ENCODE peak calls at places on chromosomes 3 and 15, in eight cellular contexts. X is adrenal gland; H is GM19239; L is kidney; Z is HCT116; I is activated naive CD4-positive, alpha-beta T cell treated with anti-CD3 and anti-CD28 coated beads, Interleukin-2, amount 50 U/mL, for 16 hours; K is fibroblast of mammary gland; C is mesenteric fat pad. U is an unnamed sample.

GRCh38 chr3:117610156-117610555 is 900.6 kb downstream of the TUSC7 start:
- DNase-seq in H (no peak), I (no peak), X (peak), C (no peak), Z (no peak), K (no peak), L (peak), U (no peak)

GRCh38 chr3:14486460-14486859 is 53.7 kb downstream of the GRIP2 start:
- DNase-seq in Z (no peak), L (peak), X (no peak), I (no peak), C (no peak), H (no peak), K (no peak), U (no peak)

GRCh38 chr3:105228696-105229095 is 138.0 kb upstream of the ALCAM start:
- DNase-seq in Z (no peak), K (peak), C (no peak), H (no peak), I (no peak), X (no peak), L (no peak), U (no peak)

GRCh38 chr3:9914559-9915251 is 2.2 kb upstream of the IL17RC start:
- DNase-seq in K (no peak), I (no peak), C (no peak), X (no peak), Z (no peak), L (no peak), H (no peak), U (no peak)

GRCh38 chr3:42095540-42095939 is 4.4 kb downstream of the TRAK1 start:
- DNase-seq in I (no peak), H (no peak), X (no peak), K (no peak), Z (no peak), L (no peak), C (no peak), U (no peak)

GRCh38 chr3:100316656-100317069 is 17.9 kb upstream of the NIT2 start:
- DNase-seq in Z (peak), C (no peak), H (no peak), I (no peak), K (peak), L (no peak), X (peak), U (peak)

GRCh38 chr3:62525276-62525675 is 151.9 kb upstream of the FEZF2 start:
- DNase-seq in X (no peak), L (no peak), Z (no peak), H (no peak), K (peak), C (no peak), I (no peak), U (no peak)

GRCh38 chr15:68403161-68403941 is 28.6 kb downstream of the ITGA11 start:
- DNase-seq in L (peak), I (no peak), H (no peak), C (peak), K (no peak), X (no peak), Z (no peak), U (no peak)

GRCh38 chr3:55297706-55298105 is 189.4 kb downstream of the WNT5A start:
- DNase-seq in X (no peak), H (no peak), K (no peak), L (no peak), I (no peak), C (no peak), Z (no peak), U (no peak)

GRCh38 chr3:5160926-5161858 is 26.3 kb upstream of the EDEM1 start:
- DNase-seq in I (peak), Z (peak), C (no peak), L (no peak), X (no peak), H (no peak), K (no peak), U (no peak)

GRCh38 chr3:171248426-171249115 is 211.6 kb downstream of the TNIK start:
- DNase-seq in Z (no peak), X (no peak), L (no peak), C (no peak), K (no peak), I (peak), H (no peak), U (no peak)

GRCh38 chr15:63497642-63498100 is 6.7 kb upstream of the USP3 start:
- DNase-seq in Z (no peak), I (peak), C (no peak), H (no peak), X (peak), K (no peak), L (no peak), U (no peak)

GRCh38 chr3:13612829-13613228 is 63.9 kb downstream of the FBLN2 start:
- DNase-seq in I (no peak), H (no peak), C (no peak), Z (no peak), X (peak), L (no peak), K (peak), U (peak)

GRCh38 chr3:167662919-167663400 is 9.2 kb upstream of the WDR49 start:
- DNase-seq in I (no peak), H (no peak), X (no peak), C (no peak), K (no peak), Z (no peak), L (no peak), U (no peak)

GRCh38 chr3:183099026-183099837 is at the start of gene MCCC1:
- DNase-seq in H (peak), L (peak), X (peak), K (peak), C (peak), Z (peak), I (peak), U (peak)

GRCh38 chr3:65473746-65474145 is 565.0 kb downstream of the MAGI1 start:
- DNase-seq in I (no peak), L (no peak), C (no peak), H (no peak), X (no peak), Z (no peak), K (peak), U (no peak)

GRCh38 chr15:34122771-34123183 is 20.9 kb downstream of the PGBD4 start:
- DNase-seq in C (no peak), X (no peak), Z (no peak), H (no peak), I (no peak), K (peak), L (no peak), U (no peak)

GRCh38 chr15:44545934-44546802 is 9.2 kb downstream of the EIF3J start:
- DNase-seq in C (no peak), X (peak), Z (no peak), L (no peak), K (peak), H (no peak), I (peak), U (no peak)

GRCh38 chr3:115741650-115742049 is 118.3 kb downstream of the GAP43 start:
- DNase-seq in I (no peak), H (no peak), L (no peak), C (no peak), Z (no peak), X (no peak), K (no peak), U (no peak)